ENCODE peak calls at places on chromosome 10, in six cellular contexts. Z is NCI-H1105 treated with DMSO at 0.1 percent for 48 hours; G is stomach; C is nephron progenitor cell; J is activated naive CD4-positive, alpha-beta T cell treated with Interleukin-2 at 50 U/mL for 16 hours; W is activated CD4-positive, alpha-beta T cell treated with anti-CD3 and anti-CD28 coated beads for 1 hour. T is an unnamed sample.
A peak's percentile ranks its signal among the peaks of the same experiment; 100 is the strongest.

GRCh38 chr10:13820591-13821377 is 234.0 kb downstream of the PRPF18 start:
- DNase-seq in Z (no peak), G (no peak), C (peak; percentile 21), J (no peak), W (no peak), T (no peak)

GRCh38 chr10:6423004-6423403 is 157.1 kb downstream of the PRKCQ start:
- DNase-seq in Z (no peak), G (no peak), C (no peak), J (peak; percentile 49), W (no peak), T (no peak)

GRCh38 chr10:17607603-17608332 is 9.4 kb downstream of the HACD1 start:
- DNase-seq in Z (peak; percentile 38), G (no peak), C (peak; percentile 15), J (no peak), W (no peak), T (no peak)

GRCh38 chr10:77738496-77739158 is 101.0 kb upstream of the KCNMA1 start:
- DNase-seq in Z (no peak), G (no peak), C (no peak), J (no peak), W (no peak), T (no peak)

GRCh38 chr10:93222211-93222754 is 148.6 kb downstream of the CYP26A1 start:
- DNase-seq in Z (no peak), G (no peak), C (no peak), J (no peak), W (no peak), T (no peak)

GRCh38 chr10:48792687-48793096 is 108.0 kb downstream of the WDFY4 start:
- DNase-seq in Z (no peak), G (no peak), C (no peak), J (no peak), W (no peak), T (peak; percentile 8)

GRCh38 chr10:58892039-58892665 is 284.3 kb upstream of the PHYHIPL start:
- DNase-seq in Z (no peak), G (no peak), C (no peak), J (no peak), W (no peak), T (no peak)

GRCh38 chr10:61188691-61189090 is 244.7 kb upstream of the RHOBTB1 start:
- DNase-seq in Z (no peak), G (no peak), C (no peak), J (no peak), W (no peak), T (no peak)

GRCh38 chr10:75972494-75973276 is 541.3 kb downstream of the LRMDA start:
- DNase-seq in Z (peak; percentile 72), G (no peak), C (no peak), J (no peak), W (no peak), T (no peak)

GRCh38 chr10:133158756-133159610 is 1.0 kb upstream of the KNDC1 start:
- DNase-seq in Z (peak; percentile 17), G (no peak), C (peak; percentile 35), J (no peak), W (no peak), T (no peak)

GRCh38 chr10:46525177-46525823 is 31.2 kb downstream of the GPRIN2 start:
- DNase-seq in Z (no peak), G (peak; percentile 24), C (peak; percentile 15), J (no peak), W (no peak), T (peak; percentile 44)

GRCh38 chr10:33257439-33257838 is 77.0 kb downstream of the NRP1 start:
- DNase-seq in Z (no peak), G (no peak), C (no peak), J (no peak), W (no peak), T (no peak)

GRCh38 chr10:3074985-3075600 is 7.7 kb downstream of the PFKP start:
- DNase-seq in Z (no peak), G (no peak), C (no peak), J (no peak), W (no peak), T (peak; percentile 8)

GRCh38 chr10:101043356-101043707 is 12.3 kb downstream of the SFXN3 start:
- DNase-seq in Z (no peak), G (no peak), C (no peak), J (no peak), W (no peak), T (no peak)

GRCh38 chr10:61608255-61609040 is 54.3 kb upstream of the CABCOCO1 start:
- DNase-seq in Z (no peak), G (no peak), C (no peak), J (no peak), W (no peak), T (no peak)

GRCh38 chr10:124065382-124066155 is 27.8 kb downstream of the CHST15 start:
- DNase-seq in Z (no peak), G (no peak), C (peak; percentile 48), J (no peak), W (no peak), T (no peak)

GRCh38 chr10:84185526-84186175 is 8.7 kb upstream of the CDHR1 start:
- DNase-seq in Z (no peak), G (no peak), C (no peak), J (no peak), W (no peak), T (no peak)